ENCODE peak calls at places on chromosome 11, in six cellular contexts. One of them, this sample, is unnamed.
A peak's percentile ranks its signal among the peaks of the same experiment; 100 is the strongest.

GRCh38 chr11:12090761-12091261 is 19.6 kb upstream of the MICAL2 start:
- DNase-seq in posterior vena cava: no peak
- DNase-seq in naive B cell: no peak
- DNase-seq in stimulated activated CD4-positive, alpha-beta T cell treated with anti-CD3 and anti-CD28 coated beads, TNF-alpha, amount 100 ng/mL, for 24 hours: no peak
- DNase-seq in HEK293T: no peak
- DNase-seq in foreskin fibroblast: no peak
- DNase-seq in this sample: no peak

GRCh38 chr11:117931331-117931950 is 2.2 kb upstream of the TMPRSS13 start:
- DNase-seq in posterior vena cava: peak; percentile 47
- DNase-seq in naive B cell: no peak
- DNase-seq in stimulated activated CD4-positive, alpha-beta T cell treated with anti-CD3 and anti-CD28 coated beads, TNF-alpha, amount 100 ng/mL, for 24 hours: no peak
- DNase-seq in HEK293T: no peak
- DNase-seq in foreskin fibroblast: no peak
- DNase-seq in this sample: no peak

GRCh38 chr11:101516546-101516945 is 67.3 kb downstream of the TRPC6 start:
- DNase-seq in posterior vena cava: no peak
- DNase-seq in naive B cell: no peak
- DNase-seq in stimulated activated CD4-positive, alpha-beta T cell treated with anti-CD3 and anti-CD28 coated beads, TNF-alpha, amount 100 ng/mL, for 24 hours: no peak
- DNase-seq in HEK293T: no peak
- DNase-seq in foreskin fibroblast: peak; percentile 3
- DNase-seq in this sample: no peak

GRCh38 chr11:64492561-64492960 is 98.5 kb upstream of the SLC22A12 start:
- DNase-seq in posterior vena cava: no peak
- DNase-seq in naive B cell: peak; percentile 14
- DNase-seq in stimulated activated CD4-positive, alpha-beta T cell treated with anti-CD3 and anti-CD28 coated beads, TNF-alpha, amount 100 ng/mL, for 24 hours: no peak
- DNase-seq in HEK293T: no peak
- DNase-seq in foreskin fibroblast: no peak
- DNase-seq in this sample: no peak

GRCh38 chr11:7630002-7630401 is 43.3 kb downstream of the CYB5R2 start:
- DNase-seq in posterior vena cava: no peak
- DNase-seq in naive B cell: no peak
- DNase-seq in stimulated activated CD4-positive, alpha-beta T cell treated with anti-CD3 and anti-CD28 coated beads, TNF-alpha, amount 100 ng/mL, for 24 hours: no peak
- DNase-seq in HEK293T: no peak
- DNase-seq in foreskin fibroblast: peak; percentile 55
- DNase-seq in this sample: no peak

GRCh38 chr11:130945945-130946344 is 29.7 kb upstream of the SNX19 start:
- DNase-seq in posterior vena cava: peak; percentile 91
- DNase-seq in naive B cell: no peak
- DNase-seq in stimulated activated CD4-positive, alpha-beta T cell treated with anti-CD3 and anti-CD28 coated beads, TNF-alpha, amount 100 ng/mL, for 24 hours: no peak
- DNase-seq in HEK293T: no peak
- DNase-seq in foreskin fibroblast: peak; percentile 94
- DNase-seq in this sample: peak; percentile 86

GRCh38 chr11:9047986-9048522 is 43.3 kb downstream of the SCUBE2 start:
- DNase-seq in posterior vena cava: no peak
- DNase-seq in naive B cell: no peak
- DNase-seq in stimulated activated CD4-positive, alpha-beta T cell treated with anti-CD3 and anti-CD28 coated beads, TNF-alpha, amount 100 ng/mL, for 24 hours: no peak
- DNase-seq in HEK293T: no peak
- DNase-seq in foreskin fibroblast: peak; percentile 73
- DNase-seq in this sample: no peak

GRCh38 chr11:107858217-107859070 is at the start of gene SLC35F2:
- DNase-seq in posterior vena cava: peak; percentile 86
- DNase-seq in naive B cell: peak; percentile 83
- DNase-seq in stimulated activated CD4-positive, alpha-beta T cell treated with anti-CD3 and anti-CD28 coated beads, TNF-alpha, amount 100 ng/mL, for 24 hours: peak; percentile 45
- DNase-seq in HEK293T: peak; percentile 75
- DNase-seq in foreskin fibroblast: peak; percentile 80
- DNase-seq in this sample: no peak

GRCh38 chr11:57699813-57700212 is 12.2 kb downstream of the MED19 start:
- DNase-seq in posterior vena cava: no peak
- DNase-seq in naive B cell: no peak
- DNase-seq in stimulated activated CD4-positive, alpha-beta T cell treated with anti-CD3 and anti-CD28 coated beads, TNF-alpha, amount 100 ng/mL, for 24 hours: no peak
- DNase-seq in HEK293T: no peak
- DNase-seq in foreskin fibroblast: no peak
- DNase-seq in this sample: no peak